ENCODE peak calls at places on chromosome 7, in seven cellular contexts. T is T1000; O is EH; I is germinal center; J is AG09319; Y is activated naive CD4-positive, alpha-beta T cell; L is Calu3. Q is an unnamed sample.

GRCh38 chr7:100574362-100575205 is 884 bp upstream of the SAP25 start:
- DNase-seq in Y (no peak), T (no peak), L (no peak), J (no peak), I (no peak), O (no peak), Q (no peak)

GRCh38 chr7:122528879-122529481 is 169.9 kb downstream of the RNF133 start:
- DNase-seq in L (no peak), T (no peak), Y (no peak), J (peak), O (peak), I (peak), Q (no peak)

GRCh38 chr7:74234549-74234948 is 19.6 kb downstream of the RFC2 start:
- DNase-seq in I (peak), J (no peak), L (no peak), O (no peak), T (no peak), Y (no peak), Q (no peak)

GRCh38 chr7:21169667-21170605 is 257.9 kb upstream of the SP4 start:
- DNase-seq in J (no peak), L (no peak), O (no peak), Y (no peak), I (no peak), T (no peak), Q (no peak)

GRCh38 chr7:101163281-101164070 is 1.9 kb downstream of the VGF start:
- DNase-seq in O (peak), Y (no peak), L (peak), J (no peak), I (no peak), T (no peak), Q (no peak)

GRCh38 chr7:121102619-121103018 is 114.1 kb downstream of the CPED1 start:
- DNase-seq in O (no peak), I (no peak), L (peak), T (no peak), J (no peak), Y (no peak), Q (no peak)

GRCh38 chr7:80385512-80385911 is 126.4 kb downstream of the GNAT3 start:
- DNase-seq in I (no peak), Y (no peak), T (no peak), J (no peak), O (no peak), L (no peak), Q (no peak)

GRCh38 chr7:55148571-55148970 is 129.8 kb downstream of the EGFR start:
- DNase-seq in I (no peak), T (no peak), J (no peak), Y (no peak), O (no peak), L (no peak), Q (no peak)

GRCh38 chr7:132828502-132828901 is 252.2 kb upstream of the PLXNA4 start:
- DNase-seq in I (no peak), O (peak), J (no peak), L (no peak), T (no peak), Y (no peak), Q (no peak)

GRCh38 chr7:4307645-4308590 is 374.2 kb upstream of the FOXK1 start:
- DNase-seq in J (no peak), Y (no peak), T (no peak), I (no peak), L (no peak), O (no peak), Q (no peak)

GRCh38 chr7:34080513-34080912 is 175.2 kb downstream of the BMPER start:
- DNase-seq in J (no peak), T (no peak), O (peak), Y (no peak), L (no peak), I (no peak), Q (no peak)

GRCh38 chr7:92613214-92613613 is 23.0 kb upstream of the FAM133B start:
- DNase-seq in O (no peak), J (no peak), T (no peak), L (no peak), Y (no peak), I (no peak), Q (no peak)

GRCh38 chr7:30894866-30895408 is 16.7 kb upstream of the AQP1 start:
- DNase-seq in I (no peak), O (peak), Y (no peak), L (no peak), J (no peak), T (no peak), Q (no peak)

GRCh38 chr7:33534830-33535229 is 370.5 kb upstream of the BMPER start:
- DNase-seq in I (no peak), T (no peak), L (no peak), O (peak), J (no peak), Y (no peak), Q (no peak)

Q was measured in cortex of kidney.